ENCODE peak calls at places on chromosomes 1 and 21, in nine cellular contexts. C is foreskin fibroblast; O is psoas muscle; I is heart right ventricle; G is AG09309; A is CD8-positive, alpha-beta T cell; Z is AG09319; W is esophagus squamous epithelium; N is endothelial cell. K is an unnamed sample.

GRCh38 chr1:74474585-74474984 is 37.8 kb downstream of the LRRC53 start:
- DNase-seq in I (no peak), C (no peak), N (no peak), O (no peak), G (no peak), A (no peak), Z (no peak), W (no peak), K (no peak)

GRCh38 chr1:18299441-18300338 is 181.0 kb upstream of the KLHDC7A start:
- DNase-seq in G (no peak), W (no peak), Z (no peak), C (no peak), I (no peak), N (peak), O (no peak), A (no peak), K (peak)

GRCh38 chr1:221419513-221420088 is 322.3 kb downstream of the DUSP10 start:
- DNase-seq in N (no peak), A (no peak), W (no peak), Z (peak), G (peak), O (no peak), C (peak), I (no peak), K (no peak)

GRCh38 chr1:21741206-21741605 is 41.7 kb downstream of the USP48 start:
- DNase-seq in W (no peak), C (no peak), I (no peak), N (no peak), O (no peak), A (no peak), G (no peak), Z (no peak), K (no peak)

GRCh38 chr1:8597455-8597854 is 220.0 kb downstream of the RERE start:
- DNase-seq in N (no peak), G (no peak), O (no peak), C (peak), W (no peak), A (no peak), I (no peak), Z (no peak), K (no peak)

GRCh38 chr1:42439940-42440339 is 15.9 kb downstream of the ZMYND12 start:
- DNase-seq in A (no peak), Z (no peak), G (peak), O (no peak), C (peak), I (no peak), N (no peak), W (no peak), K (no peak)

GRCh38 chr1:165703648-165704047 is 5.3 kb upstream of the ALDH9A1 start:
- DNase-seq in N (no peak), C (no peak), O (no peak), G (no peak), A (no peak), I (no peak), Z (no peak), W (no peak), K (no peak)

GRCh38 chr1:33654267-33654832 is 181.9 kb downstream of the ZSCAN20 start:
- DNase-seq in G (peak), I (no peak), Z (no peak), N (peak), W (no peak), A (no peak), C (no peak), O (no peak), K (peak)

GRCh38 chr1:113812661-113813135 is 422 bp upstream of the RSBN1 start:
- DNase-seq in W (no peak), I (no peak), G (no peak), A (no peak), N (no peak), O (no peak), C (no peak), Z (no peak), K (no peak)

GRCh38 chr1:81254560-81254959 is 546.2 kb upstream of the ADGRL2 start:
- DNase-seq in A (no peak), W (no peak), Z (no peak), C (no peak), I (no peak), G (no peak), N (peak), O (no peak), K (no peak)
- TF ChIP-seq CTCF in A (no peak), W (no peak), Z (no peak), C (no peak), I (no peak), G (no peak), N (peak), O (no peak), K (peak)

DNA sequence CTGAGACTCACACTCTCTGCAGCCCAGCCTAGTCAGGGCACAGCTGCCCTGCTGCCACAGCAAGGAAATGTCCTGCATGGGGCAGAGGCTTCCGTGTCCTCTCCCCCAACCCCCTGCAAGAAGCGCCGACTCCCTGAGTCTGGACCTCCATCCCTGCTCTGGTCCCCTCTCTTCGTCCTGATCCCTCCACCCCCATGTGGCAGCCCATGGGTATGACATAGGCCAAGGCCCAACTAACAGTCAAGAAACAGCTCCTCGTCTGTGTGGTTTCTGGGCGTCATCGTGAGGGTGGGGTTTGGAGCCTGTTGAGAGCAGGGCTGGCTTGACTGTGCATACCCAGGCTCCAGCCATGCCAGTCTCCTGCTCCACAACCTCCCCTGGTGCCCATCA is 19.5 kb downstream of the FAAH start:
- DNase-seq in A (peak), Z (no peak), N (peak), I (no peak), C (no peak), O (no peak), W (no peak), G (no peak), K (no peak)
- TF ChIP-seq CTCF in A (no peak), Z (no peak), N (peak), I (no peak), C (peak), O (no peak), W (no peak), G (no peak), K (no peak)

GRCh38 chr1:244273262-244273844 is 178.4 kb downstream of the ADSS2 start:
- DNase-seq in W (no peak), A (no peak), N (no peak), O (no peak), Z (no peak), C (no peak), G (no peak), I (no peak), K (no peak)
- TF ChIP-seq CTCF in W (no peak), A (peak), N (no peak), O (no peak), Z (no peak), C (no peak), G (no peak), I (no peak), K (no peak)

DNA sequence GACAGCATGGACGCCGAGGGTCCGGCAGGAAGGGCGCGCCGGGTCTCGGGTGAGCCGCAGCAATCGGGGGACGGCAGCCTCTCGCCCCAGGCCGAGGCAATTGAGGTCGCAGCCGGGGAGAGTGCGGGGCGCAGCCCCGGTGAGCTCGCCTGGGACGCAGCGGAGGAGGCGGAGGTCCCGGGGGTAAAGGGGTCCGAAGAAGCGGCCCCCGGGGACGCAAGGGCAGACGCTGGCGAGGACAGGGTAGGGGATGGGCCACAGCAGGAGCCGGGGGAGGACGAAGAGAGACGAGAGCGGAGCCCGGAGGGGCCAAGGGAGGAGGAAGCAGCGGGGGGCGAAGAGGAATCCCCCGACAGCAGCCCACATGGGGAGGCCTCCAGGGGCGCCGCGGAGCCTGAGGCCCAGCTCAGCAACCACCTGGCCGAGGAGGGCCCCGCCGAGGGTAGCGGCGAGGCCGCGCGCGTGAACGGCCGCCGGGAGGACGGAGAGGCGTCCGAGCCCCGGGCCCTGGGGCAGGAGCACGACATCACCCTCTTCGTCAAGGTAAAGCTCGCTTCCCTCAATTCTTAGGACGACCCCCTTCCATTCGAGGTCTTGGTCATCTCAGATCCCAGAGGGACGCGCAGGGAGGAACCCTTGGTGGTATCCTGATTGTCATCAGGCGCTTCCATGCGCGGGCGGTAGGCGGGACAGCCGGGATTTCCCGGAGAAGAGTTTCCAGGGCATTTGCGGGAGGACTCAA is 1.6 kb downstream of the CLIC6 start:
- DNase-seq in G (no peak), W (no peak), Z (no peak), N (peak), O (peak), I (no peak), C (no peak), A (no peak), K (no peak)
- TF ChIP-seq CTCF in G (no peak), W (no peak), Z (no peak), N (no peak), O (no peak), I (no peak), C (no peak), A (no peak), K (no peak)

K was measured in neural crest cell.